ENCODE peak calls at places on chromosome 14, in eight cellular contexts. S is kidney tubule cell, U is heart left ventricle, F is SHP77 treated with DMSO at 0.1 percent for 48 hours, Z is GM20000, M is GM04504, A is adrenal gland, X is hypothalamus. B is an unnamed sample.

GRCh38 chr14:68695326-68695768 is 97.5 kb downstream of the ZFP36L1 start:
- DNase-seq in S (peak; percentile 100), U (no peak), F (no peak), Z (peak; percentile 88), M (peak; percentile 99), A (peak; percentile 70), X (no peak), B (no peak)

GRCh38 chr14:101083564-101084435 is 180.3 kb upstream of the RTL1 start:
- DNase-seq in S (no peak), U (no peak), F (peak; percentile 46), Z (no peak), M (no peak), A (peak; percentile 18), X (no peak), B (no peak)

GRCh38 chr14:68790656-68791077 is 2.2 kb downstream of the ZFP36L1 start:
- DNase-seq in S (peak; percentile 42), U (peak; percentile 18), F (no peak), Z (no peak), M (no peak), A (peak; percentile 30), X (no peak), B (no peak)

GRCh38 chr14:68970736-68971135 is 8.4 kb downstream of the ACTN1 start:
- DNase-seq in S (no peak), U (no peak), F (no peak), Z (no peak), M (no peak), A (no peak), X (no peak), B (no peak)

GRCh38 chr14:99271288-99271941 is 582 bp downstream of the BCL11B start:
- DNase-seq in S (no peak), U (no peak), F (no peak), Z (no peak), M (no peak), A (no peak), X (no peak), B (no peak)

GRCh38 chr14:93811020-93811419 is 22.7 kb upstream of the PRIMA1 start:
- DNase-seq in S (no peak), U (no peak), F (no peak), Z (no peak), M (no peak), A (no peak), X (no peak), B (no peak)

GRCh38 chr14:58297412-58297761 is 968 bp upstream of the ARID4A start:
- DNase-seq in S (peak; percentile 68), U (no peak), F (no peak), Z (no peak), M (no peak), A (no peak), X (no peak), B (no peak)

GRCh38 chr14:65035049-65035448 is 48.4 kb downstream of the FNTB start:
- DNase-seq in S (no peak), U (peak; percentile 60), F (no peak), Z (no peak), M (no peak), A (peak; percentile 74), X (peak; percentile 69), B (no peak)

GRCh38 chr14:68728342-68729106 is 64.3 kb downstream of the ZFP36L1 start:
- DNase-seq in S (no peak), U (no peak), F (no peak), Z (no peak), M (no peak), A (no peak), X (no peak), B (no peak)

GRCh38 chr14:65281991-65282908 is 130.3 kb upstream of the FUT8 start:
- DNase-seq in S (peak; percentile 83), U (no peak), F (no peak), Z (peak; percentile 66), M (peak; percentile 69), A (no peak), X (peak; percentile 74), B (no peak)

GRCh38 chr14:69047255-69047654 is 68.2 kb upstream of the ACTN1 start:
- DNase-seq in S (no peak), U (no peak), F (no peak), Z (no peak), M (no peak), A (no peak), X (no peak), B (no peak)

GRCh38 chr14:57049848-57050247 is 218.9 kb downstream of the EXOC5 start:
- DNase-seq in S (no peak), U (no peak), F (no peak), Z (no peak), M (no peak), A (no peak), X (no peak), B (no peak)

GRCh38 chr14:76086636-76087035 is 65.1 kb upstream of the GPATCH2L start:
- DNase-seq in S (no peak), U (no peak), F (no peak), Z (no peak), M (no peak), A (no peak), X (peak; percentile 17), B (no peak)

GRCh38 chr14:41380017-41380416 is 226.7 kb upstream of the LRFN5 start:
- DNase-seq in S (no peak), U (no peak), F (no peak), Z (no peak), M (no peak), A (no peak), X (no peak), B (no peak)

GRCh38 chr14:94532462-94532861 is 23.2 kb upstream of the SERPINA12 start:
- DNase-seq in S (peak; percentile 20), U (no peak), F (no peak), Z (no peak), M (no peak), A (no peak), X (no peak), B (no peak)

GRCh38 chr14:79638647-79639266 is 572.5 kb downstream of the DIO2 start:
- DNase-seq in S (peak; percentile 36), U (no peak), F (no peak), Z (no peak), M (no peak), A (no peak), X (no peak), B (no peak)